ENCODE peak calls at places on chromosomes 4 and X, in six cellular contexts. X is GM12864, F is GM13976, S is prostate gland, V is GM12865, O is fibroblast of the aortic adventitia. D is an unnamed sample.

GRCh38 chr4:42398448-42399355 is 1.4 kb downstream of the SHISA3 start:
- DNase-seq in X (no peak), F (no peak), S (no peak), V (peak; percentile 9), O (no peak), D (no peak)

GRCh38 chr4:64781737-64782326 is 372.6 kb upstream of the TECRL start:
- DNase-seq in X (no peak), F (peak; percentile 19), S (no peak), V (peak; percentile 12), O (peak; percentile 52), D (peak; percentile 29)

GRCh38 chr4:7044415-7044930 is 1.3 kb downstream of the TADA2B start:
- DNase-seq in X (no peak), F (no peak), S (no peak), V (peak; percentile 31), O (peak; percentile 16), D (peak; percentile 12)

GRCh38 chr4:147547314-147548056 is 66.6 kb downstream of the EDNRA start:
- DNase-seq in X (no peak), F (peak; percentile 16), S (no peak), V (peak; percentile 56), O (peak; percentile 64), D (peak; percentile 32)

GRCh38 chr4:7513731-7514130 is 79.0 kb upstream of the PSAPL1 start:
- DNase-seq in X (no peak), F (no peak), S (peak; percentile 13), V (no peak), O (no peak), D (peak; percentile 42)

GRCh38 chr4:119103263-119103662 is 32.4 kb upstream of the MYOZ2 start:
- DNase-seq in X (no peak), F (no peak), S (no peak), V (no peak), O (peak; percentile 99), D (peak; percentile 98)

GRCh38 chr4:185567828-185568442 is 32.6 kb upstream of the PDLIM3 start:
- DNase-seq in X (no peak), F (no peak), S (peak; percentile 42), V (no peak), O (no peak), D (peak; percentile 3)

GRCh38 chrX:66074920-66075879 is 35.3 kb upstream of the VSIG4 start:
- DNase-seq in X (peak; percentile 25), F (no peak), S (no peak), V (peak; percentile 60), O (no peak), D (no peak)

GRCh38 chr4:110155632-110156031 is 42.8 kb downstream of the ELOVL6 start:
- DNase-seq in X (no peak), F (no peak), S (no peak), V (no peak), O (no peak), D (no peak)

GRCh38 chr4:20778896-20779295 is 78.6 kb downstream of the PACRGL start:
- DNase-seq in X (no peak), F (no peak), S (no peak), V (no peak), O (no peak), D (no peak)

GRCh38 chr4:154741877-154742851 is 1.6 kb upstream of the LRAT start:
- DNase-seq in X (no peak), F (peak; percentile 21), S (no peak), V (no peak), O (peak; percentile 18), D (no peak)

GRCh38 chrX:20253232-20253543 is 13.5 kb downstream of the RPS6KA3 start:
- DNase-seq in X (no peak), F (no peak), S (no peak), V (no peak), O (no peak), D (no peak)
- TF ChIP-seq CTCF in X (no peak), F (no peak), S (no peak), V (no peak), O (no peak), D (peak; percentile 33)

DNA sequence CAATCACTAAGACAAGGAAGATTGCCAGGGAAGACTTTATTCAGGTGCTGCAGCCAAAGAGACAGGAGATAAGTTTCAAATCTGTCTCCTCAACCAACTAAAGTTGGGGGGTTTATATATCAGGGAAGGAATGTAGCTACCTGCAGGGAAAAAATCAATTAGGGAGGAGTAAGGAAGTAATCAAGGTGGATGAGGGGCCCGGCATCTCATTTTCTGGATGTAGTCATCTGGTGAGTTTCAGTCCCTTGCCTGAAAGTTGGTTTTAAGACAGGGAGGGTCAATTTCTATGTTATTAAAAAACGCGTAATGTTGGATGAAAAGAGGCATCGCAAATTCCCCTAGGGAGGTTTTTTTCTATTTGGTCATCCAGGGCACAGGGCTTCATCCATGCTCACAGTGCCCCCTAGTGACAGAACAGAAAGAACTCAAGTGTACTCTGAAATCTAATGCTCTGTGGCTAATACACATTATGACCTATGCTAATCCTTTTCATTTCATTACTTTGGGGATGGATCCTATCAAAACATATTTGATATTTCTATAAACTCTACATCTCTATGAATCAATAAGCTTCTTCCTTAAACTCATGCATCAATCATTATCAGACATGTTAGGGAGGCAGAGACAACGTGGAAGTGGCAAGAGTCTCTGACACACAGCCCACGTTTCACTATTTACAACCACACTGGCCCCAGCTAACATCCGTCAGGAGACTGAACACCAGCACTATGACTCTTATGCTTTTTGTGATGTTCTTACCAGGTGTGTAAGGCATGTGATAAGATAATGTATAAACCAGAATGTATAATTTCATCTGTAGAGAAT is 1577.0 kb upstream of the TENM3 start:
- DNase-seq in X (no peak), F (peak; percentile 50), S (no peak), V (peak; percentile 80), O (peak; percentile 32), D (peak; percentile 45)
- TF ChIP-seq CTCF in X (peak; percentile 69), F (peak; percentile 73), S (no peak), V (peak; percentile 65), O (peak; percentile 51), D (peak; percentile 82)

GRCh38 chr4:12679217-12679616 is 804.9 kb downstream of the RAB28 start:
- DNase-seq in X (no peak), F (peak; percentile 1), S (no peak), V (no peak), O (peak; percentile 3), D (no peak)
- TF ChIP-seq CTCF in X (peak; percentile 17), F (peak; percentile 32), S (no peak), V (peak; percentile 32), O (peak; percentile 39), D (peak; percentile 27)

GRCh38 chr4:140281828-140282227 is 91.6 kb upstream of the SCOC start:
- DNase-seq in X (no peak), F (no peak), S (no peak), V (no peak), O (peak; percentile 40), D (peak; percentile 8)
- TF ChIP-seq CTCF in X (no peak), F (no peak), S (no peak), V (no peak), O (no peak), D (peak; percentile 25)

GRCh38 chrX:114152801-114153200 is 431.1 kb upstream of the HTR2C start:
- DNase-seq in X (no peak), F (no peak), S (no peak), V (no peak), O (no peak), D (no peak)

GRCh38 chrX:114152130-114152529 is 431.8 kb upstream of the HTR2C start:
- DNase-seq in X (no peak), F (no peak), S (no peak), V (no peak), O (peak; percentile 2), D (no peak)
- TF ChIP-seq CTCF in X (no peak), F (no peak), S (no peak), V (no peak), O (no peak), D (no peak)

GRCh38 chrX:23902419-23902818 is 5.3 kb downstream of the APOO start:
- DNase-seq in X (no peak), F (peak; percentile 27), S (peak; percentile 22), V (peak; percentile 49), O (peak; percentile 83), D (peak; percentile 47)
- TF ChIP-seq CTCF in X (peak; percentile 36), F (peak; percentile 3), S (no peak), V (peak; percentile 15), O (peak; percentile 33), D (peak; percentile 67)

GRCh38 chr4:152348670-152349069 is 187.2 kb downstream of the FBXW7 start:
- DNase-seq in X (no peak), F (no peak), S (no peak), V (no peak), O (peak; percentile 47), D (no peak)
- TF ChIP-seq CTCF in X (no peak), F (peak; percentile 9), S (no peak), V (no peak), O (peak; percentile 61), D (peak; percentile 65)

GRCh38 chrX:96183843-96184242 is 500.8 kb upstream of the DIAPH2 start:
- DNase-seq in X (no peak), F (no peak), S (no peak), V (no peak), O (peak; percentile 19), D (no peak)

GRCh38 chrX:96181571-96181970 is 503.1 kb upstream of the DIAPH2 start:
- DNase-seq in X (no peak), F (no peak), S (no peak), V (no peak), O (no peak), D (no peak)

DNA sequence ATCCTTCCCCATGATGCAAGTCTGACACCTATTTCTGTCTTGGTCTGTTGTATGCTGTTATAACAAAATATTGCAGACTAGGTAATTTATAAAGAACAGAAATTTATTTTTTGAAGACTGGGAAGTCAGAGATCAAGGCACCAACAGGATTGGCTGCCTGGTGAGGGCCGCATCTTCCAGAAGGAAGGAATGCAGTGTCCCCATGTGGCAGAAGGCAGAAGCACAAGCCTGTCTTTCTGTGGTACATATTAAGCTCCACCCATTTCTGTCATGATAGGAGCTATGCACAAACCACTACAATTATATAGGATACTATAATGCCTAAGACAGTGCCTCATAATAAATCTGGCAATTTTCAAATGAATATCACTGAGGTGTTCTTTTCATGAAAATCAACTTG is 502.3 kb upstream of the DIAPH2 start:
- DNase-seq in X (no peak), F (no peak), S (no peak), V (peak; percentile 8), O (peak; percentile 33), D (peak; percentile 2)
- TF ChIP-seq CTCF in X (peak; percentile 15), F (no peak), S (no peak), V (peak; percentile 33), O (peak; percentile 55), D (peak; percentile 58)

DNA sequence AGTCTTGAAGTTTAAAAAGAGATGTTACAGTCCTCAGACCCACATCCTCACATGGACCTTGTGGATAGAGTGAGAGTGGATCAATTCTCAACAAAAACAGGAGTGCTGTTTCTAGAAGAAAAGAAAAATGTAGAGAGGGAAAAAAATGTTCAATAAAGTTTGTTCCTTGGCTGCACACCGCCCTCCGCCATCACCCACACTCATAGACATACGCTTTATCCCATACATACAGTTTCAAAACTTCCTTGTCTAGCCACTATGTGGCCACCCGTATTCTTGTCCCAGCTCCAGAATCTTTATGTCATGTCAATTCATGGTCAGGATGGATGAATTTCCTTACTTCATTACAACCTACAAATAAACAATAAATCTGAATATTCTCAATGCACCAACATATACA is 23.5 kb upstream of the ELF2 start:
- DNase-seq in X (no peak), F (no peak), S (no peak), V (no peak), O (no peak), D (no peak)
- TF ChIP-seq CTCF in X (no peak), F (no peak), S (no peak), V (no peak), O (no peak), D (no peak)

DNA sequence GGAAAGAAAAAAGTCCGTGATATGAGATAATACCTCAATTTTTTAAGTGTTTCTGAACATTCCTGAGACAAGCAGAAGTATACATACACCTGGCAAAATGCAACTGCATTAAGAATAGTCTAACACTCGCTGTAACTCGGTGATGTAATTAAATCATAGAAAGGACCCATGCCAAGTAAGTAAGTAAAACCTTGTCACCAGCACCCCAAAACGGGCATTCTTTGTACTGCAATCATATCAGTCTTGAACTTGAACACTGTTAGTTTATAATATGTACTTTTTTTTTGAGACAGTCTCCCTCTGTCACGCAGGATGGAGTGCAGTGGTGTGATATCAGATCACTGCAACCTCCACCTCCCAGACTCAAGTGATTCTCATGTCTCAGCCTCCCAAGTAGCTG is 47.4 kb downstream of the SMIM14 start:
- DNase-seq in X (no peak), F (no peak), S (peak; percentile 9), V (no peak), O (peak; percentile 62), D (peak; percentile 10)
- TF ChIP-seq CTCF in X (no peak), F (peak; percentile 9), S (no peak), V (no peak), O (peak; percentile 32), D (peak; percentile 55)